ENCODE peak calls at places on chromosome 17, in four cellular contexts. O, Y, L and E are unnamed samples.

GRCh38 chr17:82495844-82496528 is 23.5 kb upstream of the FOXK2 start:
- DNase-seq in O (no peak), L (no peak), Y (peak), E (peak)

GRCh38 chr17:68509151-68510057 is 2.8 kb upstream of the PRKAR1A start:
- DNase-seq in Y (no peak), L (no peak), O (no peak), E (no peak)

GRCh38 chr17:82483204-82483660 is 24.7 kb downstream of the NARF start:
- DNase-seq in Y (no peak), L (no peak), O (no peak), E (no peak)

GRCh38 chr17:31391496-31391949 is at the start of gene RAB11FIP4:
- DNase-seq in L (no peak), Y (peak), O (no peak), E (peak)

GRCh38 chr17:10738516-10739258 is 8.9 kb upstream of the TMEM220 start:
- DNase-seq in O (no peak), L (no peak), Y (peak), E (peak)

GRCh38 chr17:80931421-80932265 is 60.0 kb upstream of the CHMP6 start:
- DNase-seq in Y (peak), L (peak), O (peak), E (peak)

GRCh38 chr17:2468270-2468669 is 43.4 kb downstream of the METTL16 start:
- DNase-seq in O (peak), L (no peak), Y (no peak), E (no peak)

GRCh38 chr17:66312912-66313311 is 10.5 kb downstream of the PRKCA start:
- DNase-seq in Y (no peak), O (no peak), L (no peak), E (no peak)

GRCh38 chr17:5587431-5588032 is 3.2 kb upstream of the NLRP1 start:
- DNase-seq in Y (no peak), O (peak), L (peak), E (no peak)

GRCh38 chr17:2106308-2106707 is 51.4 kb downstream of the HIC1 start:
- DNase-seq in L (no peak), O (no peak), Y (no peak), E (no peak)

GRCh38 chr17:58006563-58006923 is 503 bp downstream of the SRSF1 start:
- DNase-seq in L (no peak), O (peak), Y (peak), E (peak)

GRCh38 chr17:50460831-50461526 is 7.7 kb downstream of the CHAD start:
- DNase-seq in Y (no peak), L (no peak), O (no peak), E (no peak)

GRCh38 chr17:44210342-44211192 is 8.9 kb downstream of the UBTF start:
- DNase-seq in Y (peak), L (peak), O (peak), E (peak)

GRCh38 chr17:13541032-13541480 is 60.7 kb downstream of the HS3ST3A1 start:
- DNase-seq in Y (no peak), O (peak), L (no peak), E (no peak)

GRCh38 chr17:7056386-7056785 is 12.5 kb upstream of the SLC16A11 start:
- DNase-seq in Y (no peak), L (no peak), O (no peak), E (no peak)

GRCh38 chr17:76331083-76331482 is 22.6 kb downstream of the PRPSAP1 start:
- DNase-seq in Y (no peak), O (no peak), L (no peak), E (no peak)

GRCh38 chr17:76333673-76334505 is 19.8 kb downstream of the PRPSAP1 start:
- DNase-seq in L (no peak), Y (no peak), O (no peak), E (no peak)

GRCh38 chr17:76327689-76328088 is 19.6 kb upstream of the QRICH2 start:
- DNase-seq in O (no peak), Y (no peak), L (no peak), E (no peak)

GRCh38 chr17:76326306-76326705 is 18.2 kb upstream of the QRICH2 start:
- DNase-seq in L (no peak), Y (no peak), O (no peak), E (no peak)

GRCh38 chr17:76329664-76330063 is 21.6 kb upstream of the QRICH2 start:
- DNase-seq in Y (no peak), O (no peak), L (no peak), E (no peak)
- H2BK120ac ChIP-seq in Y (no peak), O (no peak), L (no peak), E (no peak)

DNA sequence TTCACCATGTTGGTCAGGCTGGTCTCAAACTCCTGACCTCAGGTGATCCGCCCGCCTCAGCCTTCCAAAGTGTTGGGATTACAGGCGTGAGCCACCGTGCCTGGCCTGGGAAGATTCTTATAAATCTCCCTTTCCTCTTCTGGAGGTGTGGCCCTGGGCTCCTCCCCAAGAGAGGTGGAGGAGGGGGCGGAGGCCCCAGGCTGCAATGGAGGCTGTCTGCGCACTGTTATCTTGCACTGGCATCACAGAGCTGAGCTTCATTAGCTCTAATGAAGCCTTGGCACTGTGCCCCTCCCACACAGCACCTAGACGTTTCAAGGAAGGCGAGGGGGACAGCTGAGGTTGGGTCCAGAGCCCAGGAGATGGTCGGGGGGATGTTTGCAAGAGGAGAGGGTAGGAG is 7.5 kb downstream of the ARHGAP23 start:
- DNase-seq in O (no peak), L (no peak), Y (no peak), E (peak)
- H3K9ac ChIP-seq in O (no peak), L (no peak), Y (no peak), E (no peak)

GRCh38 chr17:77285594-77286390 is 145.0 kb downstream of the SEC14L1 start:
- DNase-seq in O (peak), Y (no peak), L (no peak), E (no peak)
- H2BK120ac ChIP-seq in O (peak), Y (no peak), L (no peak), E (no peak)

GRCh38 chr17:77455878-77456234 is 315.1 kb downstream of the SEC14L1 start:
- DNase-seq in O (no peak), Y (no peak), L (no peak), E (no peak)

GRCh38 chr17:77455111-77455877 is 314.5 kb downstream of the SEC14L1 start:
- DNase-seq in L (no peak), Y (no peak), O (peak), E (no peak)

GRCh38 chr17:77454560-77455095 is 313.9 kb downstream of the SEC14L1 start:
- DNase-seq in O (no peak), Y (no peak), L (no peak), E (no peak)

GRCh38 chr17:77451894-77452852 is 311.4 kb downstream of the SEC14L1 start:
- DNase-seq in L (no peak), Y (peak), O (peak), E (peak)

GRCh38 chr17:77453613-77454559 is 313.1 kb downstream of the SEC14L1 start:
- DNase-seq in Y (no peak), O (no peak), L (no peak), E (no peak)
- H3K9ac ChIP-seq in Y (no peak), O (no peak), L (peak), E (no peak)

DNA sequence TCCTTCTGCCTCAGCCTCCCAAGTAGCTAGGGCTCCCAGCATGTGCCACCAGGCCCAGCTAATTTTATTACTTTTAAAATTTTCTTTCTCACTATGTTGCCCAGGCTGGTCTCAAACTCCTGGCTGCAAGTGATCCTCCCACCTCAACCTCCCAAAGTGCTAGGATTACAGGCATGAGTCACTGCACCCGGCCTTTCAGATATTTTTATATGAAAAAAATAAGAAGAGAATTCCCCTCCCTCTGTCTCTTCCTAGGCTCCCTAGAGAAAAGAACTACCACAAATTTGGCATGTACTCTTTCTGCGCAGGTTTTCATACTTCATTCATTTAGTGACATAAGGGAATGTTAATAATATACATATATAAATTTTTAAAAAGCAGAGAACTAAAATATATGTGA is 21.7 kb upstream of the SMURF2 start:
- DNase-seq in Y (no peak), L (no peak), O (peak), E (no peak)
- H2BK120ac ChIP-seq in Y (no peak), L (no peak), O (peak), E (no peak)

DNA sequence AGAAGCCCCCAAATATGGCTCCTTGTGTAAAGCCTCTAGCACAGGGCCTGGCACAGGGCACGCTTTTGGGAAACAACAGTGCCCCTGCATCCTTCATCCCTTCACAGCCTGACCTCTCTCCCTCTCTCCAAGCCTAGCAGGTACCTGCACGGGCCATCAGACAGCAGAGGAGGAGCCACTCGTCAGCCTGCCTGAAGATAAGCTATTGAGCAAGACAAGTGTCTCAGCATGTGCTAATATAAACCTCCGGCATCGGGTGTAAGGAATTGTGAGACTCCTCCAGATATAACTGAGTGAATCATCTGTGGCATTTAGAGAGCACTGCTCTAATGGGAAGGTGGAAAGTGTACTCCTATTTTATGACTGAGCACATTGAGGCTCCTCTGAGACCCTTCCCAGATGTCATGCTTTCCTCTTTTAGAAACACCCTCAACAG is 38.3 kb downstream of the TBX4 start:
- DNase-seq in Y (no peak), O (peak), L (no peak), E (no peak)
- H3K9ac ChIP-seq in Y (no peak), O (no peak), L (no peak), E (no peak)

DNA sequence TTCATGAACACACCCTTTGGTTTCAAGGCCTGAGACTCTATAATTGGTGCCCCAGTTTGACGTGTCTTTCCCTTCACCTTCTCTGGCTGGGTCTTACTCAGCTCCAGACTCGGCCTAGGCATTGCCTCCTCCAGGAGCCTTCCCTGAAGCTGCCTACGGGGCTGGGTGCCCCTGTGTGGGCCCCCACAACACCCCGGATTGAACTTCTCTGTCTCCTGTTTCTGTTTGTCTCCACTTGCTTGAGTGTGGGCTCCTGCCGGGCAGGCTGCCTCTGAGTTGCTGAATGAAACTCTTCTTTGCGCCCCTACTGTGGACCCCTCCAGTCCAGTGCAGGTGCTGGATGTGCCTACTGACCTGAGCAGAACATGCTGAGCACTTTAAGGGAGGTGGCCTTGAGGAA is 2.3 kb upstream of the MPRIP start:
- DNase-seq in O (no peak), Y (no peak), L (no peak), E (no peak)
- H2BK120ac ChIP-seq in O (no peak), Y (no peak), L (no peak), E (no peak)

GRCh38 chr17:48735057-48735341 is 6.4 kb upstream of the HOXB13 start:
- DNase-seq in Y (no peak), O (no peak), L (no peak), E (no peak)
- H3K9ac ChIP-seq in Y (no peak), O (no peak), L (no peak), E (no peak)

GRCh38 chr17:35212668-35213067 is 18.5 kb upstream of the SLC35G3 start:
- DNase-seq in L (no peak), O (no peak), Y (no peak), E (no peak)

GRCh38 chr17:35214631-35215273 is 20.6 kb upstream of the SLC35G3 start:
- DNase-seq in O (no peak), L (no peak), Y (no peak), E (no peak)

GRCh38 chr17:35214192-35214591 is 20.0 kb upstream of the SLC35G3 start:
- DNase-seq in L (no peak), O (no peak), Y (no peak), E (no peak)

GRCh38 chr17:35210741-35211140 is 16.5 kb upstream of the SLC35G3 start:
- DNase-seq in O (no peak), L (no peak), Y (no peak), E (no peak)

DNA sequence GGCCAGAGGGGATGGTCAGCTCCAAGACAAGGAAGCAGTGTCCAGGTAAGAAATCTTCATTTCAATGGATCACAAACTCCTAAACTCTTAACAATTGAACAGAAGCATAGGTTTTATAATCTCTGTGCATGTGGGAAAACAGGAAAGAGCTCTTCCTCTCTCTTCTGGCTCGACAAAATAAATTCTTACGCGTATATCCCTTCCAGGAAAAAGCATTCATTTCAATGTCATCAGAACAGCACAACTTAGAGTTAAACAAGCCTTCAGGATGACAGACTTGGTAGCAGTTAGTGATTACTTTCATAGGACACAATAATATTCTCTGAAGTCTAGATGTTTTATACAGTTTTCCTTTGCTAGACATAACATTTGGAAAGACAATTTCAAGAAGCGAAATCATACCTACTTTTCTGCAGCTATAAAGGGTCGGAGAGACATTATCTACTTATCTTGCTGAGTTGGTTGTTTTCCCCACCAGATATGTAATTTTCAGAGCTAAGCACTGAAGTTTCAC is 19.3 kb upstream of the SLC35G3 start:
- DNase-seq in Y (no peak), L (no peak), O (no peak), E (no peak)
- H2BK120ac ChIP-seq in Y (no peak), L (no peak), O (no peak), E (no peak)